ENCODE peak calls at places on chromosome 14, in nine cellular contexts. F is stimulated activated CD4-positive, alpha-beta T cell treated with anti-CD3 and anti-CD28 coated beads, Interleukin-2, amount 100 ng/mL, for 48 hours; J is kidney glomerular epithelial cell; S is nucleus accumbens; W is cardiac fibroblast; Y is endodermal cell; C is T-helper 1 cell; X is body of pancreas; B is anterior cingulate cortex. Z is an unnamed sample.
A peak's percentile ranks its signal among the peaks of the same experiment; 100 is the strongest.

GRCh38 chr14:35047961-35048513 is 2.0 kb downstream of the FAM177A1 start:
- DNase-seq in F (no peak), J (no peak), S (no peak), W (no peak), Y (no peak), C (no peak), X (no peak), B (no peak), Z (no peak)

GRCh38 chr14:102581193-102581592 is 11.3 kb upstream of the RCOR1 start:
- DNase-seq in F (no peak), J (no peak), S (no peak), W (no peak), Y (no peak), C (no peak), X (no peak), B (no peak), Z (no peak)

GRCh38 chr14:60303745-60304144 is 54.7 kb downstream of the PPM1A start:
- DNase-seq in F (no peak), J (no peak), S (no peak), W (no peak), Y (no peak), C (no peak), X (peak; percentile 16), B (no peak), Z (no peak)

GRCh38 chr14:76958975-76959710 is 69.4 kb downstream of the IRF2BPL start:
- DNase-seq in F (no peak), J (peak; percentile 81), S (no peak), W (peak; percentile 64), Y (no peak), C (no peak), X (no peak), B (no peak), Z (no peak)

GRCh38 chr14:62824086-62824485 is 221.2 kb downstream of the KCNH5 start:
- DNase-seq in F (no peak), J (no peak), S (no peak), W (no peak), Y (no peak), C (no peak), X (no peak), B (no peak), Z (no peak)

GRCh38 chr14:70988452-70988851 is 81.2 kb downstream of the PCNX1 start:
- DNase-seq in F (no peak), J (no peak), S (no peak), W (no peak), Y (peak; percentile 45), C (no peak), X (no peak), B (no peak), Z (no peak)

GRCh38 chr14:63633801-63634200 is 7.9 kb downstream of the WDR89 start:
- DNase-seq in F (no peak), J (no peak), S (no peak), W (no peak), Y (no peak), C (no peak), X (no peak), B (no peak), Z (no peak)

GRCh38 chr14:89417111-89417468 is at the start of gene FOXN3:
- DNase-seq in F (peak; percentile 78), J (peak; percentile 62), S (peak; percentile 41), W (peak; percentile 88), Y (peak; percentile 96), C (peak; percentile 84), X (peak; percentile 95), B (peak; percentile 91), Z (peak; percentile 85)

GRCh38 chr14:85366226-85366625 is 163.7 kb upstream of the FLRT2 start:
- DNase-seq in F (no peak), J (no peak), S (no peak), W (no peak), Y (no peak), C (no peak), X (no peak), B (no peak), Z (no peak)

GRCh38 chr14:101120636-101121398 is 217.3 kb upstream of the RTL1 start:
- DNase-seq in F (no peak), J (no peak), S (no peak), W (no peak), Y (peak; percentile 54), C (no peak), X (peak; percentile 65), B (no peak), Z (no peak)

GRCh38 chr14:69316449-69317391 is 56.8 kb downstream of the GALNT16 start:
- DNase-seq in F (no peak), J (peak; percentile 87), S (no peak), W (peak; percentile 97), Y (peak; percentile 44), C (no peak), X (peak; percentile 55), B (no peak), Z (no peak)

GRCh38 chr14:80664576-80664975 is 277.0 kb downstream of the CEP128 start:
- DNase-seq in F (no peak), J (no peak), S (no peak), W (no peak), Y (no peak), C (no peak), X (no peak), B (no peak), Z (no peak)

GRCh38 chr14:56752428-56752827 is 57.9 kb downstream of the OTX2 start:
- DNase-seq in F (no peak), J (no peak), S (no peak), W (no peak), Y (no peak), C (no peak), X (no peak), B (no peak), Z (no peak)

GRCh38 chr14:58408681-58409080 is 13.0 kb downstream of the TOMM20L start:
- DNase-seq in F (no peak), J (no peak), S (no peak), W (no peak), Y (no peak), C (no peak), X (no peak), B (no peak), Z (no peak)

GRCh38 chr14:68734231-68734732 is 58.6 kb downstream of the ZFP36L1 start:
- DNase-seq in F (no peak), J (no peak), S (no peak), W (peak; percentile 11), Y (no peak), C (no peak), X (peak; percentile 62), B (no peak), Z (no peak)

GRCh38 chr14:29654910-29655590 is 272.6 kb downstream of the PRKD1 start:
- DNase-seq in F (no peak), J (peak; percentile 42), S (no peak), W (peak; percentile 72), Y (no peak), C (no peak), X (no peak), B (no peak), Z (no peak)

GRCh38 chr14:105532735-105533141 is 6.4 kb downstream of the TMEM121 start:
- DNase-seq in F (no peak), J (no peak), S (no peak), W (peak; percentile 26), Y (peak; percentile 77), C (no peak), X (no peak), B (no peak), Z (no peak)

GRCh38 chr14:81269100-81269978 is 48.6 kb upstream of the GTF2A1 start:
- DNase-seq in F (peak; percentile 7), J (peak; percentile 91), S (no peak), W (peak; percentile 82), Y (peak; percentile 63), C (no peak), X (peak; percentile 69), B (no peak), Z (no peak)